ENCODE peak calls at places on chromosomes 12 and 14, in seven cellular contexts. I, G, Q, B, J, F and L are unnamed samples.

GRCh38 chr14:90518941-90519256 is 122.1 kb downstream of the CALM1 start:
- DNase-seq in Q (peak; percentile 39), J (no peak), B (peak; percentile 69), G (no peak), F (no peak), I (no peak), L (peak; percentile 40)

GRCh38 chr12:33605776-33606175 is 166.2 kb upstream of the SYT10 start:
- DNase-seq in J (no peak), B (no peak), I (no peak), F (no peak), Q (no peak), G (no peak), L (peak; percentile 69)

GRCh38 chr12:12890492-12890814 is 909 bp upstream of the GPRC5A start:
- DNase-seq in I (no peak), Q (no peak), B (no peak), J (no peak), F (no peak), G (no peak), L (no peak)

GRCh38 chr12:69744109-69744508 is 5.4 kb downstream of the RAB3IP start:
- DNase-seq in G (no peak), B (no peak), Q (no peak), F (no peak), I (no peak), J (no peak), L (no peak)

GRCh38 chr14:20262642-20263128 is 23.6 kb downstream of the OR11H4 start:
- DNase-seq in I (no peak), G (no peak), B (no peak), Q (no peak), F (no peak), J (no peak), L (no peak)

GRCh38 chr12:101838628-101839323 is 8.0 kb upstream of the GNPTAB start:
- DNase-seq in J (no peak), I (no peak), B (no peak), Q (no peak), G (no peak), F (no peak), L (peak; percentile 8)

GRCh38 chr14:23638414-23639047 is 2.4 kb downstream of the DHRS2 start:
- DNase-seq in B (no peak), Q (no peak), I (no peak), F (no peak), G (no peak), J (no peak), L (no peak)

GRCh38 chr12:10709808-10710207 is 13.3 kb downstream of the YBX3 start:
- DNase-seq in Q (no peak), I (no peak), B (no peak), J (no peak), G (no peak), F (no peak), L (no peak)

GRCh38 chr14:23141706-23142467 is 22.8 kb upstream of the CEBPE start:
- DNase-seq in J (no peak), I (no peak), F (no peak), Q (peak; percentile 73), B (no peak), G (no peak), L (no peak)

GRCh38 chr14:103456167-103456835 is 66.3 kb downstream of the CKB start:
- DNase-seq in J (no peak), G (no peak), F (no peak), B (no peak), Q (no peak), I (no peak), L (no peak)